ENCODE peak calls at places on chromosomes 7 and 10, in six cellular contexts. G is GM12892, S is H1, C is HCT116, W is breast epithelium, U is GM23338. R is an unnamed sample.

GRCh38 chr10:9075420-9075819 is 1020.9 kb downstream of the GATA3 start:
- DNase-seq in C (no peak), W (no peak), U (no peak), G (no peak), S (no peak), R (no peak)

GRCh38 chr7:117004899-117005298 is 51.6 kb downstream of the ST7 start:
- DNase-seq in C (no peak), G (no peak), U (no peak), S (no peak), W (no peak), R (no peak)

GRCh38 chr7:84142726-84143125 is 51.9 kb downstream of the SEMA3A start:
- DNase-seq in W (no peak), C (no peak), U (no peak), G (no peak), S (no peak), R (no peak)

GRCh38 chr10:102759497-102760210 is 15.9 kb downstream of the WBP1L start:
- DNase-seq in G (no peak), S (no peak), W (no peak), U (no peak), C (no peak), R (no peak)

GRCh38 chr10:77348082-77348481 is 289.5 kb downstream of the KCNMA1 start:
- DNase-seq in C (no peak), S (no peak), G (no peak), W (no peak), U (no peak), R (no peak)

GRCh38 chr10:62589689-62590088 is 214.8 kb upstream of the ADO start:
- DNase-seq in W (no peak), U (no peak), C (no peak), G (no peak), S (no peak), R (no peak)

GRCh38 chr10:93065675-93066543 is 5.3 kb downstream of the CYP26C1 start:
- DNase-seq in W (no peak), U (peak), G (no peak), C (no peak), S (no peak), R (no peak)

GRCh38 chr10:61941202-61941651 is 39.7 kb downstream of the ARID5B start:
- DNase-seq in S (no peak), C (no peak), W (no peak), U (no peak), G (no peak), R (no peak)

GRCh38 chr7:104980440-104980839 is 33.6 kb upstream of the KMT2E start:
- DNase-seq in S (no peak), W (no peak), C (no peak), G (no peak), U (no peak), R (no peak)

GRCh38 chr7:47648301-47648900 is 66.5 kb upstream of the TNS3 start:
- DNase-seq in W (no peak), S (no peak), C (no peak), U (no peak), G (no peak), R (no peak)

GRCh38 chr7:107684947-107685463 is 24.4 kb downstream of the SLC26A4 start:
- DNase-seq in C (no peak), W (no peak), U (no peak), S (no peak), G (no peak), R (no peak)

GRCh38 chr7:18421297-18422004 is 74.1 kb upstream of the HDAC9 start:
- DNase-seq in G (no peak), S (no peak), C (no peak), U (no peak), W (no peak), R (no peak)

GRCh38 chr7:70793060-70793459 is 338.9 kb upstream of the GALNT17 start:
- DNase-seq in U (no peak), C (no peak), W (no peak), S (no peak), G (no peak), R (no peak)

GRCh38 chr7:75989726-75990388 is 4.5 kb downstream of the TMEM120A start:
- DNase-seq in W (no peak), S (no peak), C (no peak), G (no peak), U (no peak), R (no peak)

GRCh38 chr7:18890134-18890533 is 227.3 kb downstream of the TWIST1 start:
- DNase-seq in G (no peak), C (no peak), U (no peak), W (no peak), S (no peak), R (no peak)

GRCh38 chr7:137081694-137082093 is 213.2 kb downstream of the CHRM2 start:
- DNase-seq in U (no peak), W (no peak), C (no peak), G (no peak), S (no peak), R (peak)

GRCh38 chr7:152464312-152465117 is 28.7 kb upstream of the KMT2C start:
- DNase-seq in S (no peak), U (peak), W (peak), G (peak), C (peak), R (no peak)

GRCh38 chr10:132465193-132465888 is 68.3 kb downstream of the PWWP2B start:
- DNase-seq in G (no peak), S (no peak), W (no peak), U (peak), C (no peak), R (no peak)

GRCh38 chr7:78852951-78853350 is 600.5 kb downstream of the MAGI2 start:
- DNase-seq in G (no peak), U (no peak), W (no peak), C (no peak), S (no peak), R (no peak)

GRCh38 chr7:32428546-32428945 is 61.6 kb downstream of the LSM5 start:
- DNase-seq in U (peak), C (no peak), G (no peak), S (no peak), W (no peak), R (peak)

GRCh38 chr10:49710966-49711365 is 31.5 kb downstream of the C10orf53 start:
- DNase-seq in C (no peak), S (no peak), W (no peak), U (no peak), G (no peak), R (no peak)

GRCh38 chr10:16611037-16611436 is 89.4 kb upstream of the C1QL3 start:
- DNase-seq in U (no peak), C (no peak), S (no peak), W (no peak), G (no peak), R (no peak)

GRCh38 chr7:79934727-79935126 is 199.9 kb upstream of the GNAI1 start:
- DNase-seq in S (no peak), G (no peak), U (no peak), C (no peak), W (no peak), R (no peak)

GRCh38 chr10:96921655-96922054 is 89.6 kb downstream of the LCOR start:
- DNase-seq in C (no peak), S (no peak), U (no peak), W (no peak), G (no peak), R (no peak)

GRCh38 chr7:13822678-13823077 is 166.8 kb downstream of the ETV1 start:
- DNase-seq in W (no peak), S (no peak), G (no peak), U (no peak), C (no peak), R (no peak)

GRCh38 chr7:129332354-129333056 is 101.7 kb upstream of the STRIP2 start:
- DNase-seq in W (no peak), S (no peak), U (no peak), C (no peak), G (no peak), R (no peak)

GRCh38 chr7:91239171-91239604 is 25.0 kb upstream of the FZD1 start:
- DNase-seq in C (no peak), W (no peak), G (no peak), U (no peak), S (no peak), R (no peak)

GRCh38 chr7:91243591-91244368 is 20.5 kb upstream of the FZD1 start:
- DNase-seq in U (no peak), C (no peak), S (no peak), G (no peak), W (no peak), R (no peak)

GRCh38 chr7:91240546-91240945 is 23.7 kb upstream of the FZD1 start:
- DNase-seq in S (no peak), W (no peak), G (no peak), C (no peak), U (no peak), R (peak)

GRCh38 chr7:91242097-91242846 is 22.0 kb upstream of the FZD1 start:
- DNase-seq in U (no peak), C (no peak), G (no peak), S (no peak), W (no peak), R (peak)

DNA sequence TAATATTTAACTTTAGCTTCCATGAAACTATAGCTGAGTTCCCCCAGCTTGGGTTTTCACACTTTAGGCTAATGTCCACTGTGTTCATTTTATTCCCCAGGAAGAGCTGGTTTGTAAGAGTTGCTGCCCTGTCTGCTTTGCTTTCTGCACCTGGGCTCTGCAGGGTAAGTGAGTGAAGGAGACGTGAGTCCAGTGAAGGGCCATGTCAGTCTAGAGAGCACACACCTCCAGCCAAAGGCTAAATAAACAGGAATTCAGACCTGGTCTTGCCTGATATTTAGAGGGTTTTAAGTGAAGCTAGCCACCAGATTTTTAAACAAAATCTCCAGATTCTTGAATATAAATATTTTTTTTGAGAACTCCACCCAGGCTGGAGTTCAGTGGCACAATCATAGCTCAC is 24.5 kb upstream of the FZD1 start:
- DNase-seq in U (no peak), S (no peak), W (no peak), G (no peak), C (no peak), R (no peak)
- TF ChIP-seq POLR2AphosphoS5 in U (no peak), S (no peak), W (no peak), G (no peak), C (no peak), R (no peak)

GRCh38 chr7:130356121-130356759 is 11.6 kb downstream of the CPA5 start:
- DNase-seq in S (peak), W (peak), G (no peak), U (peak), C (peak), R (no peak)
- TF ChIP-seq POLR2AphosphoS5 in S (no peak), W (peak), G (no peak), U (no peak), C (no peak), R (no peak)

GRCh38 chr10:79189853-79190435 is 121.2 kb downstream of the ZMIZ1 start:
- DNase-seq in G (no peak), U (no peak), W (no peak), C (no peak), S (no peak), R (no peak)
- TF ChIP-seq POLR2AphosphoS5 in G (no peak), U (no peak), W (no peak), C (no peak), S (no peak), R (no peak)

GRCh38 chr7:134931487-134931886 is 54.8 kb upstream of the AGBL3 start:
- DNase-seq in C (no peak), G (no peak), S (no peak), W (no peak), U (no peak), R (no peak)

GRCh38 chr7:134933460-134934068 is 52.7 kb upstream of the AGBL3 start:
- DNase-seq in W (no peak), U (no peak), G (no peak), C (no peak), S (no peak), R (no peak)

GRCh38 chr7:134936893-134937520 is 49.3 kb upstream of the AGBL3 start:
- DNase-seq in C (no peak), U (peak), W (no peak), S (no peak), G (no peak), R (no peak)

GRCh38 chr7:134935701-134936100 is 50.6 kb upstream of the AGBL3 start:
- DNase-seq in C (no peak), W (no peak), S (no peak), U (no peak), G (no peak), R (no peak)

GRCh38 chr7:134932707-134933370 is 53.5 kb upstream of the AGBL3 start:
- DNase-seq in S (no peak), W (no peak), G (no peak), C (no peak), U (no peak), R (no peak)
- TF ChIP-seq POLR2AphosphoS5 in S (no peak), W (no peak), G (no peak), C (no peak), U (no peak), R (no peak)

GRCh38 chr10:18683427-18683826 is 24.2 kb downstream of the ARL5B start:
- DNase-seq in U (no peak), G (no peak), W (no peak), C (no peak), S (no peak), R (no peak)

GRCh38 chr10:18687195-18687594 is 28.0 kb downstream of the ARL5B start:
- DNase-seq in W (no peak), S (no peak), C (no peak), U (no peak), G (no peak), R (no peak)

GRCh38 chr10:18684416-18684815 is 25.2 kb downstream of the ARL5B start:
- DNase-seq in U (no peak), C (no peak), S (no peak), G (no peak), W (no peak), R (no peak)

GRCh38 chr10:18684953-18685352 is 25.7 kb downstream of the ARL5B start:
- DNase-seq in W (no peak), G (no peak), C (no peak), S (no peak), U (no peak), R (no peak)

GRCh38 chr10:18685555-18685954 is 26.3 kb downstream of the ARL5B start:
- DNase-seq in C (no peak), G (no peak), W (no peak), S (no peak), U (no peak), R (no peak)
- TF ChIP-seq POLR2AphosphoS5 in C (no peak), G (no peak), W (no peak), S (no peak), U (no peak), R (no peak)

GRCh38 chr10:72679838-72680241 is 12.1 kb upstream of the MCU start:
- DNase-seq in U (no peak), C (no peak), S (no peak), W (no peak), G (no peak), R (no peak)
- TF ChIP-seq POLR2AphosphoS5 in U (no peak), C (no peak), S (no peak), W (no peak), G (no peak), R (no peak)

GRCh38 chr10:2716596-2716995 is 350.8 kb upstream of the PFKP start:
- DNase-seq in W (no peak), S (no peak), U (no peak), G (no peak), C (no peak), R (no peak)

DNA sequence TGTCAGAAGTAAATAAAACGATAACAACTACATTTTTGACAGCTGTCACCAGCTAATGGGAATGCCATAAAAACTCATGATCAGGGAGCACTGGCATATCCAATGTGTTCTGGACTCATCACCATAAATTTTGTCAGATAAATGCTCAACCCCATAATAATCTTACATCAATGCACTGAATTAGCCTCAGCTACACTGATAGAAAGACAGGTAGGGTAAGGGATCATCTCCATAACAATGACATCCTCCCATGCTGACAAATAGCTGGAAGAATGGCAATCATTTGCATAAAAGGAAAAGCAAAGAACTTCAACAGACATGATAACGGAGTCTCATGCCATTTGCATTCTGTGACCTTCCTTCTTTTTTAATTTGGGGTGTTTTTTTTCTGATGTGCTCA is 352.8 kb upstream of the PFKP start:
- DNase-seq in C (no peak), S (no peak), W (no peak), G (no peak), U (peak), R (no peak)
- TF ChIP-seq POLR2AphosphoS5 in C (no peak), S (no peak), W (no peak), G (no peak), U (no peak), R (no peak)

GRCh38 chr7:121279060-121279620 is 49.7 kb upstream of the WNT16 start:
- DNase-seq in G (no peak), U (no peak), W (no peak), C (no peak), S (no peak), R (no peak)

GRCh38 chr7:121285066-121285667 is 43.6 kb upstream of the WNT16 start:
- DNase-seq in C (no peak), W (no peak), U (no peak), S (no peak), G (no peak), R (no peak)

GRCh38 chr7:121279822-121280221 is 49.0 kb upstream of the WNT16 start:
- DNase-seq in C (no peak), W (no peak), G (no peak), S (no peak), U (no peak), R (no peak)

GRCh38 chr7:121278120-121279021 is 50.4 kb upstream of the WNT16 start:
- DNase-seq in G (no peak), U (peak), S (no peak), C (no peak), W (no peak), R (no peak)

GRCh38 chr7:121282129-121282528 is 46.7 kb upstream of the WNT16 start:
- DNase-seq in W (no peak), S (no peak), G (no peak), C (no peak), U (no peak), R (no peak)
- TF ChIP-seq POLR2AphosphoS5 in W (no peak), S (no peak), G (no peak), C (no peak), U (no peak), R (no peak)

R was measured in SK-N-MC.